ENCODE peak calls at places on chromosomes 6 and 20, in seven cellular contexts. K is cardiac muscle cell, B is H9, M is keratinocyte, G is prostate gland, S is suprapubic skin, O is OCI-LY7. F is an unnamed sample.

GRCh38 chr6:167499161-167499660 is 174.3 kb downstream of the TTLL2 start:
- DNase-seq in K (no peak), B (no peak), M (no peak), G (no peak), S (no peak), O (no peak), F (no peak)

GRCh38 chr20:56592817-56593216 is 36.3 kb upstream of the TFAP2C start:
- DNase-seq in K (no peak), B (no peak), M (no peak), G (no peak), S (no peak), O (no peak), F (no peak)

GRCh38 chr6:27422651-27423332 is 34.2 kb downstream of the ZNF391 start:
- DNase-seq in K (no peak), B (peak; percentile 48), M (no peak), G (no peak), S (peak; percentile 69), O (no peak), F (no peak)

GRCh38 chr6:106339334-106340029 is 13.9 kb upstream of the ATG5 start:
- DNase-seq in K (peak; percentile 73), B (peak; percentile 78), M (peak; percentile 69), G (peak; percentile 57), S (no peak), O (peak; percentile 65), F (peak; percentile 86)

GRCh38 chr6:166488701-166489100 is 97.8 kb downstream of the RAMACL start:
- DNase-seq in K (no peak), B (no peak), M (no peak), G (no peak), S (no peak), O (no peak), F (no peak)

GRCh38 chr6:121408321-121408720 is 27.1 kb upstream of the GJA1 start:
- DNase-seq in K (no peak), B (no peak), M (no peak), G (no peak), S (no peak), O (no peak), F (no peak)

GRCh38 chr20:37343212-37343993 is 2.5 kb upstream of the SRC start:
- DNase-seq in K (no peak), B (no peak), M (no peak), G (peak; percentile 54), S (no peak), O (no peak), F (peak; percentile 52)

GRCh38 chr20:17557675-17558006 is 12.2 kb upstream of the DSTN start:
- DNase-seq in K (no peak), B (no peak), M (no peak), G (peak; percentile 86), S (no peak), O (no peak), F (peak; percentile 92)

GRCh38 chr6:3427740-3428085 is 29.1 kb downstream of the SLC22A23 start:
- DNase-seq in K (no peak), B (no peak), M (no peak), G (peak; percentile 31), S (no peak), O (no peak), F (no peak)

GRCh38 chr20:55882922-55883321 is 122.4 kb downstream of the CBLN4 start:
- DNase-seq in K (no peak), B (no peak), M (no peak), G (no peak), S (no peak), O (no peak), F (no peak)

GRCh38 chr20:22232473-22232872 is 351.9 kb downstream of the FOXA2 start:
- DNase-seq in K (no peak), B (no peak), M (no peak), G (no peak), S (no peak), O (peak; percentile 28), F (no peak)

GRCh38 chr6:25524542-25524941 is 127.5 kb upstream of the SCGN start:
- DNase-seq in K (peak; percentile 32), B (no peak), M (no peak), G (no peak), S (no peak), O (no peak), F (no peak)

GRCh38 chr6:9766240-9766915 is 648.5 kb downstream of the TFAP2A start:
- DNase-seq in K (no peak), B (no peak), M (peak; percentile 21), G (no peak), S (no peak), O (no peak), F (peak; percentile 56)

GRCh38 chr6:46023216-46023915 is 7.7 kb upstream of the CLIC5 start:
- DNase-seq in K (no peak), B (no peak), M (no peak), G (no peak), S (no peak), O (no peak), F (no peak)

GRCh38 chr6:13769655-13770053 is 44.7 kb downstream of the MCUR1 start:
- DNase-seq in K (no peak), B (peak; percentile 68), M (no peak), G (no peak), S (no peak), O (no peak), F (no peak)

GRCh38 chr6:170278743-170279094 is 12.2 kb downstream of the DLL1 start:
- DNase-seq in K (no peak), B (no peak), M (no peak), G (no peak), S (no peak), O (peak; percentile 21), F (no peak)

GRCh38 chr6:170166511-170167122 is 124.3 kb downstream of the DLL1 start:
- DNase-seq in K (no peak), B (no peak), M (no peak), G (no peak), S (peak; percentile 64), O (no peak), F (no peak)

GRCh38 chr6:6700421-6700820 is 111.9 kb downstream of the LY86 start:
- DNase-seq in K (no peak), B (no peak), M (no peak), G (no peak), S (no peak), O (no peak), F (no peak)

GRCh38 chr6:156971153-156971882 is 194.1 kb downstream of the ARID1B start:
- DNase-seq in K (no peak), B (no peak), M (no peak), G (no peak), S (no peak), O (no peak), F (no peak)
- H3K4me1 ChIP-seq in K (peaks cover 14% of the 10 kb centered on the region), B (peaks cover 8% of the 10 kb centered on the region), M (no peaks in the 10 kb centered on the region), G (no peaks in the 10 kb centered on the region), S (peaks cover 18% of the 10 kb centered on the region), O (peaks cover 57% of the 10 kb centered on the region), F (no peaks in the 10 kb centered on the region)

DNA sequence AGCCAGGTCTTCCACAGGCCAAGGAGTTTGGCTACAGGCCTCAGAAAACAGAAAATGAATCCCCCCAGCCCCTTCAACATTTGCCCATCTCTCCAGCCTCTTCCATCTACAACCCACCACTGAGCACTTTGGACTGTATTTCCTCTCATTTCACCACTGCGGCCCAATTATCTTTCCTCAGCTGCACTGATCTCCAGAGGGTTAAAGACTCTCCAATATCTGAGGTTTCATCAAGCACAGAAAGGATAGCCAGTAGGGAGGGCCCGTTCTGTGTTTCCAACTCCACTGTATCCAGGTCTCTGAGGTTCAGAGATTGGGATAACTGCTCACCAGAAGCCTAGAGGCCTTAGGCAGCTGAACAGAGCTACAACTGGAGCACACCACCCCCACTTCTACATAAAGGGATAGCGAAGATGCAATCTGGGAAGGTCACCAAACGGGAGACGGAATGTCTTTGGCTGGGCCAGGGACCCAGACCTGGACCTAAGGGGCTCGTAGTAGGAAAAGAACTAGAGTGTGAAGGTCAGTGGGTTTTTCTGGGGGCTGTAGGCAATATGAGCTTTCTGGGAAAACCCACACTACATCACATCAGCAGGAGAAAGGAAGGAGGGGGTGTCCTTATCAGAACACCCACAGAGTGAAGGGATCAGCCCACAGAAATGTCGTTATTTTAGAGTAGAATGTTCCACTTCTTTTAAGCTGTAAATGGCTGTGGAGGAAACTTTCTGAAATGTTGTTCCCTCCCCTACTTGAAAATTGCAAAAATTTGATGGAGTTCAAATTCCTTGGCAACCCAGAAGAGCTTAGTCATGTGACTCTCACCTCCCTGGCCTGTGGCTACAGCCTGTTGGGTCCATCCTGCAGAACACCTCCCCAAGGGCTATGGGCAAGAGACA is 7.3 kb downstream of the KCNK5 start:
- DNase-seq in K (no peak), B (peak; percentile 9), M (no peak), G (no peak), S (no peak), O (no peak), F (no peak)
- H3K4me1 ChIP-seq in K (no peaks in the 10 kb centered on the region), B (peaks cover 22% of the 10 kb centered on the region), M (no peaks in the 10 kb centered on the region), G (no peaks in the 10 kb centered on the region), S (peaks cover 9% of the 10 kb centered on the region), O (peaks cover 4% of the 10 kb centered on the region), F (no peaks in the 10 kb centered on the region)

GRCh38 chr6:51753635-51754034 is 333.8 kb downstream of the PKHD1 start:
- DNase-seq in K (peak; percentile 70), B (peak; percentile 76), M (no peak), G (no peak), S (no peak), O (peak; percentile 4), F (peak; percentile 10)
- H3K4me1 ChIP-seq in K (no peaks in the 10 kb centered on the region), B (no peaks in the 10 kb centered on the region), M (no peaks in the 10 kb centered on the region), G (no peaks in the 10 kb centered on the region), S (no peaks in the 10 kb centered on the region), O (no peaks in the 10 kb centered on the region), F (no peaks in the 10 kb centered on the region)

DNA sequence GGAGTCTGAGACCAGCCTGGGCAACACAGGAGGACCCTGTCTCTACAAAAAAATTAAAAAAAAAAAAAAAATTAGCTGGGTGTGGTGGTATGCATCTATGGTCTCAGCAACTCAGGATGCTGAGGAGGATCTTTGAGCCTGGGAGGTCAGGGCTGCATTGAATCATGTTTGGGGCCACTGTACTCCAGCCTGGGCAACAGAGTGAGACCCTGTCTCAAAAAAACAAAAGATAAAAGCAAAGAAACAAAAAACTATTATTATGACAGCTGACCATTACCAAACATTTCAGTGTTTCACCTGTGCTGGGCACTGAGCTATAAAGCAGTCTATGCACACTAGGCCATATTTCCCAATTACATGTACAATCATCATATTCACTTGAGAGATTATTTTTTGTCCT is 35.7 kb downstream of the COX4I2 start:
- DNase-seq in K (no peak), B (no peak), M (no peak), G (no peak), S (no peak), O (no peak), F (no peak)
- H3K4me1 ChIP-seq in K (peaks cover 40% of the 10 kb centered on the region), B (no peaks in the 10 kb centered on the region), M (peaks cover 29% of the 10 kb centered on the region), G (peaks cover 25% of the 10 kb centered on the region), S (peaks cover 90% of the 10 kb centered on the region), O (peaks cover 57% of the 10 kb centered on the region), F (peaks cover 28% of the 10 kb centered on the region)

GRCh38 chr6:32189742-32190053 is 304 bp downstream of the PBX2 start:
- DNase-seq in K (no peak), B (no peak), M (no peak), G (no peak), S (no peak), O (no peak), F (no peak)

GRCh38 chr6:32190054-32190945 is at the start of gene PBX2:
- DNase-seq in K (peak; percentile 90), B (peak; percentile 88), M (peak; percentile 78), G (peak; percentile 94), S (peak; percentile 95), O (peak; percentile 90), F (peak; percentile 82)

GRCh38 chr6:32190946-32191677 is 1.1 kb upstream of the PBX2 start:
- DNase-seq in K (no peak), B (peak; percentile 25), M (no peak), G (no peak), S (no peak), O (no peak), F (no peak)

GRCh38 chr6:32188381-32189081 is 1.5 kb downstream of the PBX2 start:
- DNase-seq in K (no peak), B (peak; percentile 28), M (no peak), G (no peak), S (no peak), O (no peak), F (no peak)

GRCh38 chr6:32189082-32189741 is 790 bp downstream of the PBX2 start:
- DNase-seq in K (no peak), B (peak; percentile 24), M (no peak), G (no peak), S (no peak), O (no peak), F (no peak)
- H3K4me1 ChIP-seq in K (peaks cover 4% of the 10 kb centered on the region), B (peaks cover 7% of the 10 kb centered on the region), M (peaks cover 19% of the 10 kb centered on the region), G (no peaks in the 10 kb centered on the region), S (peaks cover 75% of the 10 kb centered on the region), O (peaks cover 57% of the 10 kb centered on the region), F (peaks cover 9% of the 10 kb centered on the region)

F was measured in mammary epithelial cell.